ENCODE peak calls at places on chromosome 12, in eight cellular contexts. One of them, this sample, is unnamed.

GRCh38 chr12:57410534-57410933 is 20.3 kb downstream of the R3HDM2 start:
- DNase-seq in left ventricle myocardium superior: no peak
- DNase-seq in glomerular endothelial cell: no peak
- DNase-seq in hepatocyte: no peak
- DNase-seq in pons: no peak
- DNase-seq in T-helper 9 cell: no peak
- DNase-seq in DMS79: no peak
- DNase-seq in AG04449: no peak
- DNase-seq in this sample: no peak

GRCh38 chr12:116125981-116126566 is 151.4 kb downstream of the MED13L start:
- DNase-seq in left ventricle myocardium superior: no peak
- DNase-seq in glomerular endothelial cell: no peak
- DNase-seq in hepatocyte: no peak
- DNase-seq in pons: no peak
- DNase-seq in T-helper 9 cell: no peak
- DNase-seq in DMS79: no peak
- DNase-seq in AG04449: no peak
- DNase-seq in this sample: no peak

GRCh38 chr12:17954788-17955187 is 135.2 kb downstream of the RERGL start:
- DNase-seq in left ventricle myocardium superior: no peak
- DNase-seq in glomerular endothelial cell: no peak
- DNase-seq in hepatocyte: no peak
- DNase-seq in pons: no peak
- DNase-seq in T-helper 9 cell: no peak
- DNase-seq in DMS79: no peak
- DNase-seq in AG04449: no peak
- DNase-seq in this sample: no peak

GRCh38 chr12:57816001-57816854 is 2.3 kb downstream of the AVIL start:
- DNase-seq in left ventricle myocardium superior: no peak
- DNase-seq in glomerular endothelial cell: no peak
- DNase-seq in hepatocyte: no peak
- DNase-seq in pons: no peak
- DNase-seq in T-helper 9 cell: no peak
- DNase-seq in DMS79: no peak
- DNase-seq in AG04449: no peak
- DNase-seq in this sample: no peak

GRCh38 chr12:105946541-105946940 is 192.2 kb downstream of the NUAK1 start:
- DNase-seq in left ventricle myocardium superior: peak
- DNase-seq in glomerular endothelial cell: no peak
- DNase-seq in hepatocyte: no peak
- DNase-seq in pons: no peak
- DNase-seq in T-helper 9 cell: no peak
- DNase-seq in DMS79: no peak
- DNase-seq in AG04449: no peak
- DNase-seq in this sample: no peak

GRCh38 chr12:38144601-38145436 is 171.8 kb upstream of the ALG10B start:
- DNase-seq in left ventricle myocardium superior: no peak
- DNase-seq in glomerular endothelial cell: no peak
- DNase-seq in hepatocyte: no peak
- DNase-seq in pons: no peak
- DNase-seq in T-helper 9 cell: no peak
- DNase-seq in DMS79: no peak
- DNase-seq in AG04449: no peak
- DNase-seq in this sample: no peak

GRCh38 chr12:9064815-9065606 is 50.7 kb downstream of the A2M start:
- DNase-seq in left ventricle myocardium superior: peak
- DNase-seq in glomerular endothelial cell: no peak
- DNase-seq in hepatocyte: peak
- DNase-seq in pons: peak
- DNase-seq in T-helper 9 cell: no peak
- DNase-seq in DMS79: peak
- DNase-seq in AG04449: no peak
- DNase-seq in this sample: no peak

GRCh38 chr12:112998997-112999767 is 20.9 kb downstream of the OAS2 start:
- DNase-seq in left ventricle myocardium superior: no peak
- DNase-seq in glomerular endothelial cell: no peak
- DNase-seq in hepatocyte: no peak
- DNase-seq in pons: no peak
- DNase-seq in T-helper 9 cell: no peak
- DNase-seq in DMS79: peak
- DNase-seq in AG04449: no peak
- DNase-seq in this sample: no peak

GRCh38 chr12:12890815-12891645 is at the start of gene GPRC5A:
- DNase-seq in left ventricle myocardium superior: peak
- DNase-seq in glomerular endothelial cell: no peak
- DNase-seq in hepatocyte: peak
- DNase-seq in pons: no peak
- DNase-seq in T-helper 9 cell: no peak
- DNase-seq in DMS79: peak
- DNase-seq in AG04449: peak
- DNase-seq in this sample: peak

GRCh38 chr12:45655753-45656152 is 73.8 kb upstream of the ARID2 start:
- DNase-seq in left ventricle myocardium superior: no peak
- DNase-seq in glomerular endothelial cell: no peak
- DNase-seq in hepatocyte: no peak
- DNase-seq in pons: no peak
- DNase-seq in T-helper 9 cell: no peak
- DNase-seq in DMS79: no peak
- DNase-seq in AG04449: no peak
- DNase-seq in this sample: no peak

GRCh38 chr12:100437038-100437841 is 36.4 kb upstream of the NR1H4 start:
- DNase-seq in left ventricle myocardium superior: no peak
- DNase-seq in glomerular endothelial cell: no peak
- DNase-seq in hepatocyte: peak
- DNase-seq in pons: no peak
- DNase-seq in T-helper 9 cell: no peak
- DNase-seq in DMS79: no peak
- DNase-seq in AG04449: no peak
- DNase-seq in this sample: no peak

GRCh38 chr12:110744176-110744575 is 1.5 kb upstream of the PPP1CC start:
- DNase-seq in left ventricle myocardium superior: no peak
- DNase-seq in glomerular endothelial cell: no peak
- DNase-seq in hepatocyte: no peak
- DNase-seq in pons: peak
- DNase-seq in T-helper 9 cell: no peak
- DNase-seq in DMS79: no peak
- DNase-seq in AG04449: no peak
- DNase-seq in this sample: no peak

GRCh38 chr12:11810962-11811361 is 161.5 kb downstream of the ETV6 start:
- DNase-seq in left ventricle myocardium superior: no peak
- DNase-seq in glomerular endothelial cell: no peak
- DNase-seq in hepatocyte: no peak
- DNase-seq in pons: no peak
- DNase-seq in T-helper 9 cell: no peak
- DNase-seq in DMS79: no peak
- DNase-seq in AG04449: no peak
- DNase-seq in this sample: no peak

GRCh38 chr12:124621296-124621660 is 53.9 kb upstream of the NCOR2 start:
- DNase-seq in left ventricle myocardium superior: peak
- DNase-seq in glomerular endothelial cell: no peak
- DNase-seq in hepatocyte: peak
- DNase-seq in pons: no peak
- DNase-seq in T-helper 9 cell: no peak
- DNase-seq in DMS79: no peak
- DNase-seq in AG04449: no peak
- DNase-seq in this sample: peak

GRCh38 chr12:121036810-121037326 is 2.2 kb downstream of the OASL start:
- DNase-seq in left ventricle myocardium superior: no peak
- DNase-seq in glomerular endothelial cell: no peak
- DNase-seq in hepatocyte: peak
- DNase-seq in pons: no peak
- DNase-seq in T-helper 9 cell: no peak
- DNase-seq in DMS79: no peak
- DNase-seq in AG04449: peak
- DNase-seq in this sample: no peak

GRCh38 chr12:81757731-81758325 is 1.3 kb downstream of the PPFIA2 start:
- DNase-seq in left ventricle myocardium superior: no peak
- DNase-seq in glomerular endothelial cell: no peak
- DNase-seq in hepatocyte: no peak
- DNase-seq in pons: peak
- DNase-seq in T-helper 9 cell: no peak
- DNase-seq in DMS79: no peak
- DNase-seq in AG04449: no peak
- DNase-seq in this sample: no peak

GRCh38 chr12:31874961-31875608 is 84.1 kb upstream of the RESF1 start:
- DNase-seq in left ventricle myocardium superior: peak
- DNase-seq in glomerular endothelial cell: peak
- DNase-seq in hepatocyte: no peak
- DNase-seq in pons: no peak
- DNase-seq in T-helper 9 cell: peak
- DNase-seq in DMS79: no peak
- DNase-seq in AG04449: peak
- DNase-seq in this sample: peak

GRCh38 chr12:3882896-3883564 is 9.8 kb upstream of the PARP11 start:
- DNase-seq in left ventricle myocardium superior: no peak
- DNase-seq in glomerular endothelial cell: no peak
- DNase-seq in hepatocyte: peak
- DNase-seq in pons: no peak
- DNase-seq in T-helper 9 cell: no peak
- DNase-seq in DMS79: no peak
- DNase-seq in AG04449: no peak
- DNase-seq in this sample: no peak

GRCh38 chr12:121949643-121950397 is 31.4 kb downstream of the CFAP251 start:
- DNase-seq in left ventricle myocardium superior: no peak
- DNase-seq in glomerular endothelial cell: no peak
- DNase-seq in hepatocyte: peak
- DNase-seq in pons: no peak
- DNase-seq in T-helper 9 cell: no peak
- DNase-seq in DMS79: no peak
- DNase-seq in AG04449: peak
- DNase-seq in this sample: no peak

GRCh38 chr12:32549675-32550079 is 129.4 kb upstream of the DNM1L start:
- DNase-seq in left ventricle myocardium superior: no peak
- DNase-seq in glomerular endothelial cell: no peak
- DNase-seq in hepatocyte: peak
- DNase-seq in pons: peak
- DNase-seq in T-helper 9 cell: no peak
- DNase-seq in DMS79: no peak
- DNase-seq in AG04449: no peak
- DNase-seq in this sample: no peak

This sample was measured in thoracic aorta.